ENCODE peak calls at places on chromosomes 3 and 15, in five cellular contexts. One of them, this sample, is unnamed.

GRCh38 chr3:126567696-126568438 is 9.1 kb upstream of the C3orf22 start:
- DNase-seq in SHP77: no peak
- DNase-seq in stimulated activated CD4-positive, alpha-beta T cell treated with anti-CD3 and anti-CD28 coated beads, Interleukin-12 subunit alpha, Interleukin-12 subunit beta, amount 100 ng/mL, for 4 hours: no peak
- DNase-seq in cardiac muscle cell: no peak
- DNase-seq in ureter: no peak
- DNase-seq in this sample: no peak

GRCh38 chr15:42087926-42088800 is 6.2 kb downstream of the PLA2G4D start:
- DNase-seq in cardiac muscle cell: no peak
- DNase-seq in stimulated activated CD4-positive, alpha-beta T cell treated with anti-CD3 and anti-CD28 coated beads, Interleukin-12 subunit alpha, Interleukin-12 subunit beta, amount 100 ng/mL, for 4 hours: no peak
- DNase-seq in SHP77: no peak
- DNase-seq in ureter: no peak
- DNase-seq in this sample: no peak

GRCh38 chr3:127216415-127217261 is 23.7 kb downstream of the PRR23E start:
- DNase-seq in ureter: no peak
- DNase-seq in cardiac muscle cell: no peak
- DNase-seq in stimulated activated CD4-positive, alpha-beta T cell treated with anti-CD3 and anti-CD28 coated beads, Interleukin-12 subunit alpha, Interleukin-12 subunit beta, amount 100 ng/mL, for 4 hours: no peak
- DNase-seq in SHP77: no peak
- DNase-seq in this sample: no peak

GRCh38 chr3:109132801-109133473 is 3.6 kb upstream of the C3orf85 start:
- DNase-seq in ureter: no peak
- DNase-seq in stimulated activated CD4-positive, alpha-beta T cell treated with anti-CD3 and anti-CD28 coated beads, Interleukin-12 subunit alpha, Interleukin-12 subunit beta, amount 100 ng/mL, for 4 hours: no peak
- DNase-seq in cardiac muscle cell: peak; percentile 67
- DNase-seq in SHP77: no peak
- DNase-seq in this sample: peak; percentile 52

GRCh38 chr15:63712828-63713520 is 115.8 kb downstream of the FBXL22 start:
- DNase-seq in SHP77: no peak
- DNase-seq in ureter: no peak
- DNase-seq in stimulated activated CD4-positive, alpha-beta T cell treated with anti-CD3 and anti-CD28 coated beads, Interleukin-12 subunit alpha, Interleukin-12 subunit beta, amount 100 ng/mL, for 4 hours: no peak
- DNase-seq in cardiac muscle cell: no peak
- DNase-seq in this sample: no peak

GRCh38 chr15:57505056-57505713 is 86.5 kb upstream of the MYZAP start:
- DNase-seq in cardiac muscle cell: no peak
- DNase-seq in ureter: no peak
- DNase-seq in SHP77: no peak
- DNase-seq in stimulated activated CD4-positive, alpha-beta T cell treated with anti-CD3 and anti-CD28 coated beads, Interleukin-12 subunit alpha, Interleukin-12 subunit beta, amount 100 ng/mL, for 4 hours: no peak
- DNase-seq in this sample: peak; percentile 37

GRCh38 chr3:168197162-168197561 is 101.4 kb upstream of the GOLIM4 start:
- DNase-seq in cardiac muscle cell: no peak
- DNase-seq in SHP77: no peak
- DNase-seq in stimulated activated CD4-positive, alpha-beta T cell treated with anti-CD3 and anti-CD28 coated beads, Interleukin-12 subunit alpha, Interleukin-12 subunit beta, amount 100 ng/mL, for 4 hours: no peak
- DNase-seq in ureter: no peak
- DNase-seq in this sample: no peak

GRCh38 chr3:8371085-8371551 is 130.5 kb upstream of the LMCD1 start:
- DNase-seq in stimulated activated CD4-positive, alpha-beta T cell treated with anti-CD3 and anti-CD28 coated beads, Interleukin-12 subunit alpha, Interleukin-12 subunit beta, amount 100 ng/mL, for 4 hours: no peak
- DNase-seq in cardiac muscle cell: peak; percentile 87
- DNase-seq in SHP77: no peak
- DNase-seq in ureter: no peak
- DNase-seq in this sample: peak; percentile 65

GRCh38 chr3:96959902-96960596 is 145.7 kb downstream of the EPHA6 start:
- DNase-seq in SHP77: no peak
- DNase-seq in ureter: no peak
- DNase-seq in stimulated activated CD4-positive, alpha-beta T cell treated with anti-CD3 and anti-CD28 coated beads, Interleukin-12 subunit alpha, Interleukin-12 subunit beta, amount 100 ng/mL, for 4 hours: no peak
- DNase-seq in cardiac muscle cell: no peak
- DNase-seq in this sample: no peak

GRCh38 chr3:123325766-123326256 is 123.1 kb downstream of the ADCY5 start:
- DNase-seq in ureter: no peak
- DNase-seq in stimulated activated CD4-positive, alpha-beta T cell treated with anti-CD3 and anti-CD28 coated beads, Interleukin-12 subunit alpha, Interleukin-12 subunit beta, amount 100 ng/mL, for 4 hours: no peak
- DNase-seq in SHP77: no peak
- DNase-seq in cardiac muscle cell: no peak
- DNase-seq in this sample: no peak

GRCh38 chr3:150349314-150350097 is 58.6 kb upstream of the TSC22D2 start:
- DNase-seq in SHP77: no peak
- DNase-seq in stimulated activated CD4-positive, alpha-beta T cell treated with anti-CD3 and anti-CD28 coated beads, Interleukin-12 subunit alpha, Interleukin-12 subunit beta, amount 100 ng/mL, for 4 hours: no peak
- DNase-seq in cardiac muscle cell: no peak
- DNase-seq in ureter: no peak
- DNase-seq in this sample: peak; percentile 45

GRCh38 chr15:45536951-45537350 is 14.4 kb upstream of the SLC30A4 start:
- DNase-seq in SHP77: no peak
- DNase-seq in cardiac muscle cell: no peak
- DNase-seq in stimulated activated CD4-positive, alpha-beta T cell treated with anti-CD3 and anti-CD28 coated beads, Interleukin-12 subunit alpha, Interleukin-12 subunit beta, amount 100 ng/mL, for 4 hours: no peak
- DNase-seq in ureter: no peak
- DNase-seq in this sample: no peak

GRCh38 chr3:187989458-187990153 is 164.4 kb upstream of the LPP start:
- DNase-seq in cardiac muscle cell: no peak
- DNase-seq in stimulated activated CD4-positive, alpha-beta T cell treated with anti-CD3 and anti-CD28 coated beads, Interleukin-12 subunit alpha, Interleukin-12 subunit beta, amount 100 ng/mL, for 4 hours: no peak
- DNase-seq in ureter: no peak
- DNase-seq in SHP77: peak; percentile 98
- DNase-seq in this sample: no peak

GRCh38 chr15:62975515-62975914 is 67.0 kb upstream of the TPM1 start:
- DNase-seq in cardiac muscle cell: no peak
- DNase-seq in SHP77: no peak
- DNase-seq in ureter: no peak
- DNase-seq in stimulated activated CD4-positive, alpha-beta T cell treated with anti-CD3 and anti-CD28 coated beads, Interleukin-12 subunit alpha, Interleukin-12 subunit beta, amount 100 ng/mL, for 4 hours: no peak
- DNase-seq in this sample: no peak

GRCh38 chr15:90863987-90864386 is 4.4 kb upstream of the FURIN start:
- DNase-seq in ureter: no peak
- DNase-seq in stimulated activated CD4-positive, alpha-beta T cell treated with anti-CD3 and anti-CD28 coated beads, Interleukin-12 subunit alpha, Interleukin-12 subunit beta, amount 100 ng/mL, for 4 hours: no peak
- DNase-seq in SHP77: no peak
- DNase-seq in cardiac muscle cell: no peak
- DNase-seq in this sample: no peak

GRCh38 chr3:180657094-180657493 is 22.2 kb downstream of the CCDC39 start:
- DNase-seq in stimulated activated CD4-positive, alpha-beta T cell treated with anti-CD3 and anti-CD28 coated beads, Interleukin-12 subunit alpha, Interleukin-12 subunit beta, amount 100 ng/mL, for 4 hours: no peak
- DNase-seq in SHP77: no peak
- DNase-seq in ureter: no peak
- DNase-seq in cardiac muscle cell: no peak
- DNase-seq in this sample: no peak

GRCh38 chr3:62142280-62142679 is 231.1 kb downstream of the FEZF2 start:
- DNase-seq in ureter: no peak
- DNase-seq in stimulated activated CD4-positive, alpha-beta T cell treated with anti-CD3 and anti-CD28 coated beads, Interleukin-12 subunit alpha, Interleukin-12 subunit beta, amount 100 ng/mL, for 4 hours: no peak
- DNase-seq in SHP77: no peak
- DNase-seq in cardiac muscle cell: no peak
- DNase-seq in this sample: no peak

GRCh38 chr3:8712045-8712870 is 21.3 kb upstream of the CAV3 start:
- DNase-seq in stimulated activated CD4-positive, alpha-beta T cell treated with anti-CD3 and anti-CD28 coated beads, Interleukin-12 subunit alpha, Interleukin-12 subunit beta, amount 100 ng/mL, for 4 hours: no peak
- DNase-seq in cardiac muscle cell: peak; percentile 8
- DNase-seq in SHP77: peak; percentile 45
- DNase-seq in ureter: no peak
- DNase-seq in this sample: peak; percentile 75

GRCh38 chr15:93899817-93900216 is 331.5 kb upstream of the MCTP2 start:
- DNase-seq in stimulated activated CD4-positive, alpha-beta T cell treated with anti-CD3 and anti-CD28 coated beads, Interleukin-12 subunit alpha, Interleukin-12 subunit beta, amount 100 ng/mL, for 4 hours: no peak
- DNase-seq in SHP77: no peak
- DNase-seq in cardiac muscle cell: no peak
- DNase-seq in ureter: no peak
- DNase-seq in this sample: no peak

GRCh38 chr15:92690370-92690769 is 34.8 kb upstream of the FAM174B start:
- DNase-seq in SHP77: no peak
- DNase-seq in cardiac muscle cell: no peak
- DNase-seq in stimulated activated CD4-positive, alpha-beta T cell treated with anti-CD3 and anti-CD28 coated beads, Interleukin-12 subunit alpha, Interleukin-12 subunit beta, amount 100 ng/mL, for 4 hours: no peak
- DNase-seq in ureter: no peak
- DNase-seq in this sample: no peak

GRCh38 chr3:46301122-46301835 is 52.6 kb upstream of the CCR2 start:
- DNase-seq in stimulated activated CD4-positive, alpha-beta T cell treated with anti-CD3 and anti-CD28 coated beads, Interleukin-12 subunit alpha, Interleukin-12 subunit beta, amount 100 ng/mL, for 4 hours: no peak
- DNase-seq in cardiac muscle cell: no peak
- DNase-seq in SHP77: no peak
- DNase-seq in ureter: peak; percentile 35
- DNase-seq in this sample: no peak

GRCh38 chr3:184003187-184003967 is 14.3 kb downstream of the ABCC5 start:
- DNase-seq in SHP77: no peak
- DNase-seq in cardiac muscle cell: peak; percentile 71
- DNase-seq in stimulated activated CD4-positive, alpha-beta T cell treated with anti-CD3 and anti-CD28 coated beads, Interleukin-12 subunit alpha, Interleukin-12 subunit beta, amount 100 ng/mL, for 4 hours: no peak
- DNase-seq in ureter: no peak
- DNase-seq in this sample: peak; percentile 59

GRCh38 chr15:82739086-82739485 is 29.4 kb upstream of the AP3B2 start:
- DNase-seq in ureter: no peak
- DNase-seq in SHP77: no peak
- DNase-seq in stimulated activated CD4-positive, alpha-beta T cell treated with anti-CD3 and anti-CD28 coated beads, Interleukin-12 subunit alpha, Interleukin-12 subunit beta, amount 100 ng/mL, for 4 hours: no peak
- DNase-seq in cardiac muscle cell: no peak
- DNase-seq in this sample: peak; percentile 21

GRCh38 chr3:182861345-182861744 is 68.0 kb downstream of the ATP11B start:
- DNase-seq in ureter: no peak
- DNase-seq in stimulated activated CD4-positive, alpha-beta T cell treated with anti-CD3 and anti-CD28 coated beads, Interleukin-12 subunit alpha, Interleukin-12 subunit beta, amount 100 ng/mL, for 4 hours: no peak
- DNase-seq in SHP77: no peak
- DNase-seq in cardiac muscle cell: peak; percentile 12
- DNase-seq in this sample: peak; percentile 3

GRCh38 chr3:106068386-106068785 is 199.6 kb upstream of the CBLB start:
- DNase-seq in cardiac muscle cell: no peak
- DNase-seq in SHP77: no peak
- DNase-seq in stimulated activated CD4-positive, alpha-beta T cell treated with anti-CD3 and anti-CD28 coated beads, Interleukin-12 subunit alpha, Interleukin-12 subunit beta, amount 100 ng/mL, for 4 hours: no peak
- DNase-seq in ureter: no peak
- DNase-seq in this sample: no peak

GRCh38 chr3:57076422-57076951 is 16.0 kb downstream of the SPATA12 start:
- DNase-seq in SHP77: no peak
- DNase-seq in stimulated activated CD4-positive, alpha-beta T cell treated with anti-CD3 and anti-CD28 coated beads, Interleukin-12 subunit alpha, Interleukin-12 subunit beta, amount 100 ng/mL, for 4 hours: no peak
- DNase-seq in cardiac muscle cell: no peak
- DNase-seq in ureter: no peak
- DNase-seq in this sample: no peak

GRCh38 chr3:80451393-80451792 is 683.6 kb upstream of the ROBO1 start:
- DNase-seq in cardiac muscle cell: no peak
- DNase-seq in ureter: no peak
- DNase-seq in SHP77: no peak
- DNase-seq in stimulated activated CD4-positive, alpha-beta T cell treated with anti-CD3 and anti-CD28 coated beads, Interleukin-12 subunit alpha, Interleukin-12 subunit beta, amount 100 ng/mL, for 4 hours: no peak
- DNase-seq in this sample: no peak

GRCh38 chr3:17645074-17645698 is 97.2 kb downstream of the TBC1D5 start:
- DNase-seq in stimulated activated CD4-positive, alpha-beta T cell treated with anti-CD3 and anti-CD28 coated beads, Interleukin-12 subunit alpha, Interleukin-12 subunit beta, amount 100 ng/mL, for 4 hours: no peak
- DNase-seq in SHP77: peak; percentile 27
- DNase-seq in ureter: no peak
- DNase-seq in cardiac muscle cell: peak; percentile 86
- DNase-seq in this sample: peak; percentile 63

GRCh38 chr3:62007036-62007435 is 366.3 kb downstream of the FEZF2 start:
- DNase-seq in stimulated activated CD4-positive, alpha-beta T cell treated with anti-CD3 and anti-CD28 coated beads, Interleukin-12 subunit alpha, Interleukin-12 subunit beta, amount 100 ng/mL, for 4 hours: no peak
- DNase-seq in cardiac muscle cell: peak; percentile 9
- DNase-seq in SHP77: no peak
- DNase-seq in ureter: no peak
- DNase-seq in this sample: peak; percentile 64

GRCh38 chr3:66402596-66403267 is 98.1 kb downstream of the LRIG1 start:
- DNase-seq in ureter: no peak
- DNase-seq in cardiac muscle cell: no peak
- DNase-seq in SHP77: no peak
- DNase-seq in stimulated activated CD4-positive, alpha-beta T cell treated with anti-CD3 and anti-CD28 coated beads, Interleukin-12 subunit alpha, Interleukin-12 subunit beta, amount 100 ng/mL, for 4 hours: no peak
- DNase-seq in this sample: no peak

GRCh38 chr3:186519021-186519658 is 25.0 kb downstream of the CRYGS start:
- DNase-seq in stimulated activated CD4-positive, alpha-beta T cell treated with anti-CD3 and anti-CD28 coated beads, Interleukin-12 subunit alpha, Interleukin-12 subunit beta, amount 100 ng/mL, for 4 hours: peak; percentile 49
- DNase-seq in SHP77: no peak
- DNase-seq in ureter: no peak
- DNase-seq in cardiac muscle cell: no peak
- DNase-seq in this sample: no peak

GRCh38 chr15:96043586-96044171 is 286.8 kb upstream of the NR2F2 start:
- DNase-seq in stimulated activated CD4-positive, alpha-beta T cell treated with anti-CD3 and anti-CD28 coated beads, Interleukin-12 subunit alpha, Interleukin-12 subunit beta, amount 100 ng/mL, for 4 hours: no peak
- DNase-seq in cardiac muscle cell: no peak
- DNase-seq in SHP77: no peak
- DNase-seq in ureter: no peak
- DNase-seq in this sample: no peak

GRCh38 chr15:80055933-80056332 is 3.5 kb upstream of the ZFAND6 start:
- DNase-seq in stimulated activated CD4-positive, alpha-beta T cell treated with anti-CD3 and anti-CD28 coated beads, Interleukin-12 subunit alpha, Interleukin-12 subunit beta, amount 100 ng/mL, for 4 hours: no peak
- DNase-seq in ureter: no peak
- DNase-seq in SHP77: no peak
- DNase-seq in cardiac muscle cell: no peak
- DNase-seq in this sample: no peak

GRCh38 chr3:839981-840380 is 252.8 kb upstream of the CNTN6 start:
- DNase-seq in ureter: no peak
- DNase-seq in cardiac muscle cell: no peak
- DNase-seq in stimulated activated CD4-positive, alpha-beta T cell treated with anti-CD3 and anti-CD28 coated beads, Interleukin-12 subunit alpha, Interleukin-12 subunit beta, amount 100 ng/mL, for 4 hours: no peak
- DNase-seq in SHP77: no peak
- DNase-seq in this sample: no peak

GRCh38 chr3:173743111-173743510 is 345.6 kb downstream of the NLGN1 start:
- DNase-seq in SHP77: no peak
- DNase-seq in cardiac muscle cell: no peak
- DNase-seq in ureter: no peak
- DNase-seq in stimulated activated CD4-positive, alpha-beta T cell treated with anti-CD3 and anti-CD28 coated beads, Interleukin-12 subunit alpha, Interleukin-12 subunit beta, amount 100 ng/mL, for 4 hours: no peak
- DNase-seq in this sample: peak; percentile 33

GRCh38 chr15:25596644-25597562 is 158.1 kb upstream of the UBE3A start:
- DNase-seq in SHP77: no peak
- DNase-seq in cardiac muscle cell: peak; percentile 4
- DNase-seq in ureter: no peak
- DNase-seq in stimulated activated CD4-positive, alpha-beta T cell treated with anti-CD3 and anti-CD28 coated beads, Interleukin-12 subunit alpha, Interleukin-12 subunit beta, amount 100 ng/mL, for 4 hours: no peak
- DNase-seq in this sample: no peak

GRCh38 chr3:17832021-17832420 is 89.6 kb upstream of the TBC1D5 start:
- DNase-seq in stimulated activated CD4-positive, alpha-beta T cell treated with anti-CD3 and anti-CD28 coated beads, Interleukin-12 subunit alpha, Interleukin-12 subunit beta, amount 100 ng/mL, for 4 hours: no peak
- DNase-seq in cardiac muscle cell: peak; percentile 24
- DNase-seq in ureter: no peak
- DNase-seq in SHP77: no peak
- DNase-seq in this sample: no peak

GRCh38 chr3:120791010-120791409 is 48.5 kb downstream of the GTF2E1 start:
- DNase-seq in ureter: no peak
- DNase-seq in stimulated activated CD4-positive, alpha-beta T cell treated with anti-CD3 and anti-CD28 coated beads, Interleukin-12 subunit alpha, Interleukin-12 subunit beta, amount 100 ng/mL, for 4 hours: no peak
- DNase-seq in SHP77: no peak
- DNase-seq in cardiac muscle cell: no peak
- DNase-seq in this sample: no peak

GRCh38 chr3:32374788-32375595 is 16.7 kb upstream of the CMTM7 start:
- DNase-seq in cardiac muscle cell: peak; percentile 84
- DNase-seq in stimulated activated CD4-positive, alpha-beta T cell treated with anti-CD3 and anti-CD28 coated beads, Interleukin-12 subunit alpha, Interleukin-12 subunit beta, amount 100 ng/mL, for 4 hours: peak; percentile 43
- DNase-seq in ureter: peak; percentile 77
- DNase-seq in SHP77: peak; percentile 53
- DNase-seq in this sample: peak; percentile 77